ENCODE peak calls at places on chromosomes 4 and X, in four cellular contexts. One of them, this sample, is unnamed.

GRCh38 chr4:85866508-85866907 is 391.6 kb downstream of the ARHGAP24 start:
- DNase-seq in lower leg skin: no peak
- DNase-seq in testis: no peak
- DNase-seq in ovary: no peak
- DNase-seq in this sample: no peak

GRCh38 chr4:178037459-178038214 is 595.4 kb upstream of the AGA start:
- DNase-seq in ovary: no peak
- DNase-seq in lower leg skin: no peak
- DNase-seq in testis: peak
- DNase-seq in this sample: no peak

GRCh38 chr4:98994474-98995182 is 893 bp upstream of the METAP1 start:
- DNase-seq in lower leg skin: no peak
- DNase-seq in ovary: no peak
- DNase-seq in testis: no peak
- DNase-seq in this sample: no peak

GRCh38 chr4:184318852-184319251 is 101.2 kb upstream of the ENPP6 start:
- DNase-seq in testis: no peak
- DNase-seq in lower leg skin: no peak
- DNase-seq in ovary: no peak
- DNase-seq in this sample: no peak

GRCh38 chr4:120963449-120963848 is 40.9 kb upstream of the PRDM5 start:
- DNase-seq in ovary: no peak
- DNase-seq in testis: no peak
- DNase-seq in lower leg skin: no peak
- DNase-seq in this sample: no peak

GRCh38 chr4:76195326-76195725 is 18.3 kb downstream of the SCARB2 start:
- DNase-seq in lower leg skin: no peak
- DNase-seq in ovary: no peak
- DNase-seq in testis: no peak
- DNase-seq in this sample: no peak

GRCh38 chrX:134026732-134027311 is 41.4 kb upstream of the GPC3 start:
- DNase-seq in testis: peak
- DNase-seq in lower leg skin: peak
- DNase-seq in ovary: no peak
- DNase-seq in this sample: no peak

GRCh38 chr4:89737888-89738287 is 99.1 kb downstream of the SNCA start:
- DNase-seq in lower leg skin: no peak
- DNase-seq in testis: no peak
- DNase-seq in ovary: no peak
- DNase-seq in this sample: no peak

GRCh38 chrX:118679290-118679689 is 48.1 kb upstream of the IL13RA1 start:
- DNase-seq in testis: no peak
- DNase-seq in ovary: no peak
- DNase-seq in lower leg skin: no peak
- DNase-seq in this sample: no peak

GRCh38 chrX:155048997-155049619 is 21.8 kb downstream of the CMC4 start:
- DNase-seq in testis: peak
- DNase-seq in ovary: no peak
- DNase-seq in lower leg skin: no peak
- DNase-seq in this sample: no peak

GRCh38 chr4:129220254-129220653 is 124.3 kb downstream of the C4orf33 start:
- DNase-seq in ovary: no peak
- DNase-seq in testis: no peak
- DNase-seq in lower leg skin: no peak
- DNase-seq in this sample: no peak

GRCh38 chr4:7653510-7654414 is 219.0 kb upstream of the PSAPL1 start:
- DNase-seq in ovary: peak
- DNase-seq in lower leg skin: no peak
- DNase-seq in testis: peak
- DNase-seq in this sample: no peak

GRCh38 chr4:127622923-127623754 is 9.6 kb upstream of the INTU start:
- DNase-seq in ovary: peak
- DNase-seq in testis: peak
- DNase-seq in lower leg skin: no peak
- DNase-seq in this sample: no peak

GRCh38 chrX:120672841-120673530 is 43.1 kb upstream of the C1GALT1C1 start:
- DNase-seq in lower leg skin: no peak
- DNase-seq in ovary: no peak
- DNase-seq in testis: no peak
- DNase-seq in this sample: no peak

GRCh38 chr4:168781884-168782283 is 228.2 kb downstream of the CBR4 start:
- DNase-seq in ovary: no peak
- DNase-seq in testis: no peak
- DNase-seq in lower leg skin: no peak
- DNase-seq in this sample: no peak

GRCh38 chr4:168784786-168785461 is 225.1 kb downstream of the CBR4 start:
- DNase-seq in testis: no peak
- DNase-seq in ovary: no peak
- DNase-seq in lower leg skin: no peak
- DNase-seq in this sample: no peak

GRCh38 chr4:168787334-168787733 is 222.7 kb downstream of the CBR4 start:
- DNase-seq in lower leg skin: no peak
- DNase-seq in ovary: no peak
- DNase-seq in testis: no peak
- DNase-seq in this sample: no peak

GRCh38 chr4:168781341-168781740 is 228.7 kb downstream of the CBR4 start:
- DNase-seq in testis: no peak
- DNase-seq in ovary: no peak
- DNase-seq in lower leg skin: no peak
- DNase-seq in this sample: no peak

GRCh38 chr4:168782439-168782838 is 227.6 kb downstream of the CBR4 start:
- DNase-seq in testis: no peak
- DNase-seq in lower leg skin: no peak
- DNase-seq in ovary: no peak
- DNase-seq in this sample: no peak
- TF ChIP-seq POLR2A in testis: no peak
- TF ChIP-seq POLR2A in lower leg skin: no peak
- TF ChIP-seq POLR2A in ovary: no peak
- TF ChIP-seq POLR2A in this sample: no peak

DNA sequence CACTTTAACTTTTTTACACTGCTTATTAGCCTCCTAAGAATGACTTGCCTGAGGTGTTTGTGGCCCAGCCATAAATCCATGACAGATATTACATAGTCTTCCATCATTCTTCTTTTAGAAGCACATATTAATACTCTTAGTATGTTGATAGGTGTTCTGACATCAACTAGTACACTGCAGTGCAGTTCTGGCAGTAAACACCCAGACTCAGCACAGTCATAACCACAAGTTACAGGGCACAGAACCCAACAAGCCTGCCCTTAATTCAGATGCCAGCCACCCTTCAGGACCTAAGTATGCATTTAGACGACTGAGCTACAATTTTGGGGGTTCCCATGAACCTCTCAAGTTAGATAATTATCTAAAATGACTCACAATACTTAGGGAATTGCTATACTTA is 36.5 kb upstream of the GUCY1B1 start:
- DNase-seq in lower leg skin: no peak
- DNase-seq in testis: no peak
- DNase-seq in ovary: no peak
- DNase-seq in this sample: no peak
- TF ChIP-seq POLR2A in lower leg skin: no peak
- TF ChIP-seq POLR2A in testis: no peak
- TF ChIP-seq POLR2A in ovary: no peak
- TF ChIP-seq POLR2A in this sample: no peak

GRCh38 chrX:24464498-24464835 is 619 bp upstream of the PDK3 start:
- DNase-seq in testis: no peak
- DNase-seq in ovary: no peak
- DNase-seq in lower leg skin: no peak
- DNase-seq in this sample: no peak

GRCh38 chrX:24463077-24463476 is 2.0 kb upstream of the PDK3 start:
- DNase-seq in ovary: no peak
- DNase-seq in testis: no peak
- DNase-seq in lower leg skin: no peak
- DNase-seq in this sample: no peak

GRCh38 chrX:24466025-24466424 is 939 bp downstream of the PDK3 start:
- DNase-seq in lower leg skin: no peak
- DNase-seq in ovary: no peak
- DNase-seq in testis: no peak
- DNase-seq in this sample: no peak

GRCh38 chrX:24465524-24465850 is 401 bp downstream of the PDK3 start:
- DNase-seq in testis: no peak
- DNase-seq in lower leg skin: no peak
- DNase-seq in ovary: no peak
- DNase-seq in this sample: no peak

GRCh38 chrX:24464836-24465523 is at the start of gene PDK3:
- DNase-seq in ovary: peak
- DNase-seq in testis: peak
- DNase-seq in lower leg skin: peak
- DNase-seq in this sample: peak
- TF ChIP-seq POLR2A in ovary: peak
- TF ChIP-seq POLR2A in testis: peak
- TF ChIP-seq POLR2A in lower leg skin: no peak
- TF ChIP-seq POLR2A in this sample: no peak

DNA sequence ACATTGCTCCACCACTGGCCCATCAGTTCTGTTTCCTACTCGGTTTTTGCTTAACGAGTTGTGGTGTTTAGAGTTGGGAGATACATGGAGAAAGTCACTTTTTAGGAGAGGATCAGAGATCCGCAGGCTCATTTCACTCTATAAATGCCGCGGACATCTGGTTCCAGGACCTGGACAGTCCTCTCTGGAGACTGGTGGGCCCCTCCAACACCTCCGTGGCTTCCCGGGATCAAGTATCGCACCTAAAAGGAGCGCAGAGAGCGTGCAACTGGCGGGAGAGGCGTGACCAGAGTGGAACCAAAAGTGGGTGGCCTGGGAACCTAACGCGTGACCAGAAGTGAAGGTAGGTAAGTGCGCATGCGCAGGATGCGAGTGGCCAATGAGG is 9.9 kb upstream of the CLTRN start:
- DNase-seq in testis: peak
- DNase-seq in ovary: peak
- DNase-seq in lower leg skin: peak
- DNase-seq in this sample: peak
- TF ChIP-seq POLR2A in testis: no peak
- TF ChIP-seq POLR2A in ovary: no peak
- TF ChIP-seq POLR2A in lower leg skin: no peak
- TF ChIP-seq POLR2A in this sample: no peak